ENCODE peak calls at places on chromosomes 16 and 17, in ten cellular contexts. E, F, W, Y, Z, C, L, G, J and V are unnamed samples.

GRCh38 chr16:23248261-23249194 is 53.6 kb upstream of the SCNN1B start:
- DNase-seq in Y (no peak), E (no peak), C (no peak), W (no peak), Z (no peak), J (no peak), F (peak; percentile 9), L (no peak), G (no peak), V (no peak)

GRCh38 chr17:2195729-2196128 is 107.9 kb downstream of the SMG6 start:
- DNase-seq in F (peak; percentile 61), J (no peak), Y (no peak), E (no peak), W (no peak), C (no peak), G (no peak), Z (no peak), L (no peak), V (no peak)

GRCh38 chr16:55248058-55248457 is 75.9 kb upstream of the IRX6 start:
- DNase-seq in L (no peak), G (no peak), W (no peak), F (no peak), Z (no peak), C (no peak), J (no peak), E (no peak), Y (no peak), V (no peak)

GRCh38 chr17:29143894-29144293 is 36.3 kb downstream of the MYO18A start:
- DNase-seq in J (no peak), C (peak; percentile 45), Y (no peak), Z (no peak), L (peak; percentile 59), F (peak; percentile 40), E (peak; percentile 42), G (no peak), W (no peak), V (peak; percentile 35)

GRCh38 chr16:57084257-57084770 is 8.1 kb upstream of the CPNE2 start:
- DNase-seq in L (peak; percentile 88), Y (peak; percentile 85), E (peak; percentile 80), Z (peak; percentile 56), C (peak; percentile 73), G (peak; percentile 74), J (peak; percentile 79), F (peak; percentile 64), W (no peak), V (peak; percentile 73)

GRCh38 chr17:9251273-9251672 is 230.0 kb downstream of the NTN1 start:
- DNase-seq in F (no peak), Z (no peak), W (no peak), J (no peak), Y (no peak), C (no peak), L (no peak), E (no peak), G (no peak), V (no peak)

GRCh38 chr17:35373532-35373983 is at the start of gene SLFN11:
- DNase-seq in W (no peak), L (no peak), G (peak; percentile 97), Y (peak; percentile 97), J (peak; percentile 93), C (peak; percentile 8), E (no peak), F (peak; percentile 96), Z (peak; percentile 43), V (peak; percentile 33)

GRCh38 chr16:73071131-73071940 is 23.4 kb upstream of the ZFHX3 start:
- DNase-seq in G (no peak), W (no peak), Z (no peak), C (peak; percentile 56), L (no peak), J (peak; percentile 57), Y (peak; percentile 87), F (no peak), E (peak; percentile 78), V (peak; percentile 66)

GRCh38 chr17:31413871-31414589 is 22.6 kb downstream of the RAB11FIP4 start:
- DNase-seq in C (no peak), J (peak; percentile 58), Z (peak; percentile 21), E (no peak), G (peak; percentile 79), F (peak; percentile 56), W (no peak), L (no peak), Y (peak; percentile 56), V (no peak)

GRCh38 chr17:28551421-28552186 is 820 bp downstream of the UNC119 start:
- DNase-seq in J (peak; percentile 19), E (peak; percentile 49), Y (no peak), F (peak; percentile 14), L (no peak), G (no peak), C (no peak), W (no peak), Z (no peak), V (no peak)

GRCh38 chr16:27839419-27839818 is 224.1 kb downstream of the GSG1L start:
- DNase-seq in C (no peak), F (peak; percentile 14), L (no peak), J (peak; percentile 2), E (no peak), Y (no peak), Z (no peak), G (no peak), W (no peak), V (no peak)

GRCh38 chr16:50273888-50274770 is 7.8 kb downstream of the ADCY7 start:
- DNase-seq in Y (no peak), E (no peak), L (peak; percentile 85), W (no peak), F (no peak), G (no peak), C (no peak), Z (no peak), J (no peak), V (no peak)

GRCh38 chr17:50762177-50762576 is 5.1 kb downstream of the ANKRD40CL start:
- DNase-seq in Z (no peak), Y (no peak), G (no peak), F (no peak), C (no peak), L (no peak), J (no peak), E (no peak), W (no peak), V (no peak)
- TF ChIP-seq CTCF in Z (no peak), Y (no peak), G (no peak), F (no peak), C (no peak), L (no peak), J (no peak), E (no peak), W (no peak), V (no peak)

GRCh38 chr17:40722146-40722720 is 18.7 kb upstream of the KRT24 start:
- DNase-seq in G (no peak), L (no peak), J (no peak), F (no peak), Z (no peak), E (no peak), Y (no peak), C (no peak), W (no peak), V (no peak)

GRCh38 chr17:40727447-40728231 is 24.1 kb upstream of the KRT24 start:
- DNase-seq in Y (no peak), J (peak; percentile 13), E (no peak), L (peak; percentile 47), Z (no peak), G (peak; percentile 32), C (no peak), F (peak; percentile 12), W (no peak), V (no peak)

GRCh38 chr17:40724656-40725055 is 21.1 kb upstream of the KRT24 start:
- DNase-seq in Y (no peak), F (no peak), C (no peak), G (peak; percentile 25), Z (no peak), J (no peak), W (no peak), E (no peak), L (no peak), V (no peak)

GRCh38 chr17:40730974-40731373 is 24.2 kb downstream of the KRT25 start:
- DNase-seq in G (no peak), L (no peak), E (no peak), Y (no peak), Z (no peak), J (no peak), F (no peak), W (no peak), C (no peak), V (no peak)

GRCh38 chr17:40726919-40727318 is 23.4 kb upstream of the KRT24 start:
- DNase-seq in C (no peak), Z (no peak), E (no peak), F (no peak), Y (no peak), W (no peak), J (peak; percentile 6), L (peak; percentile 9), G (peak; percentile 25), V (no peak)
- TF ChIP-seq CTCF in C (no peak), Z (no peak), E (peak; percentile 25), F (peak; percentile 37), Y (no peak), W (no peak), J (peak; percentile 23), L (peak; percentile 63), G (peak; percentile 43), V (no peak)

GRCh38 chr17:18005496-18005895 is 32.8 kb downstream of the DRC3 start:
- DNase-seq in Z (no peak), G (no peak), Y (no peak), E (no peak), L (no peak), J (no peak), W (no peak), F (no peak), C (no peak), V (no peak)

GRCh38 chr17:18002171-18002570 is 29.5 kb downstream of the DRC3 start:
- DNase-seq in E (no peak), G (peak; percentile 61), Z (peak; percentile 19), C (no peak), J (no peak), F (peak; percentile 53), Y (no peak), W (no peak), L (no peak), V (no peak)

GRCh38 chr17:18004345-18004744 is 31.7 kb downstream of the DRC3 start:
- DNase-seq in J (no peak), L (no peak), Z (no peak), F (no peak), W (no peak), E (no peak), Y (no peak), C (no peak), G (peak; percentile 23), V (no peak)

GRCh38 chr17:18006495-18007239 is 32.3 kb downstream of the ATPAF2 start:
- DNase-seq in Y (no peak), C (no peak), J (no peak), G (no peak), E (no peak), L (no peak), F (no peak), Z (no peak), W (no peak), V (no peak)

GRCh38 chr17:18004901-18005305 is 32.2 kb downstream of the DRC3 start:
- DNase-seq in F (no peak), L (no peak), J (no peak), Y (no peak), G (no peak), Z (no peak), C (no peak), E (no peak), W (no peak), V (peak; percentile 21)
- TF ChIP-seq CTCF in F (peak; percentile 10), L (no peak), J (peak; percentile 23), Y (no peak), G (peak; percentile 24), Z (peak; percentile 12), C (peak; percentile 39), E (peak; percentile 34), W (no peak), V (no peak)

GRCh38 chr16:5062790-5063765 is 2.7 kb downstream of the C16orf89 start:
- DNase-seq in Z (no peak), W (no peak), Y (peak; percentile 50), F (no peak), L (peak; percentile 10), J (no peak), G (no peak), E (no peak), C (no peak), V (no peak)
- TF ChIP-seq CTCF in Z (no peak), W (no peak), Y (no peak), F (no peak), L (peak; percentile 41), J (no peak), G (no peak), E (no peak), C (no peak), V (no peak)